ENCODE peak calls at places on chromosomes 3 and 15, in eight cellular contexts. M is left ventricle myocardium inferior, V is hepatocyte, J is GM23338, Y is kidney epithelial cell, C is stomach, N is fibroblast of lung, Z is spleen. L is an unnamed sample.

GRCh38 chr3:104554409-104554808 is 812.3 kb upstream of the ALCAM start:
- DNase-seq in J (no peak), Z (no peak), C (no peak), Y (no peak), M (no peak), N (no peak), V (no peak), L (no peak)

GRCh38 chr3:11717768-11718581 is 74.3 kb upstream of the VGLL4 start:
- DNase-seq in N (peak; percentile 59), Y (no peak), V (peak; percentile 35), C (no peak), Z (no peak), J (no peak), M (no peak), L (peak; percentile 56)

GRCh38 chr3:908839-909238 is 184.0 kb upstream of the CNTN6 start:
- DNase-seq in Y (no peak), J (peak; percentile 62), N (no peak), M (no peak), C (no peak), V (peak; percentile 17), Z (no peak), L (no peak)

GRCh38 chr15:33278816-33279612 is 31.8 kb upstream of the RYR3 start:
- DNase-seq in M (no peak), Z (no peak), V (peak; percentile 75), C (no peak), N (peak; percentile 90), J (peak; percentile 40), Y (peak; percentile 89), L (peak; percentile 97)

GRCh38 chr15:70114226-70114625 is 16.5 kb upstream of the TLE3 start:
- DNase-seq in J (no peak), Y (no peak), N (peak; percentile 66), M (no peak), Z (no peak), V (no peak), C (no peak), L (no peak)

GRCh38 chr15:39786444-39787056 is 3.9 kb upstream of the FSIP1 start:
- DNase-seq in C (no peak), Y (no peak), Z (no peak), V (peak; percentile 62), N (peak; percentile 50), M (no peak), J (peak; percentile 93), L (peak; percentile 58)

GRCh38 chr3:129596194-129597086 is 10.0 kb downstream of the PLXND1 start:
- DNase-seq in V (peak; percentile 78), J (peak; percentile 53), C (no peak), M (peak; percentile 92), Y (peak; percentile 61), N (peak; percentile 96), Z (peak; percentile 88), L (no peak)

GRCh38 chr15:65940618-65940909 is 71.3 kb downstream of the RAB11A start:
- DNase-seq in Z (no peak), M (no peak), Y (peak; percentile 29), C (no peak), J (no peak), V (no peak), N (peak; percentile 62), L (peak; percentile 71)

GRCh38 chr3:55160241-55160877 is 232.5 kb upstream of the LRTM1 start:
- DNase-seq in Y (peak; percentile 98), J (no peak), M (peak; percentile 23), N (peak; percentile 100), C (peak; percentile 27), V (peak; percentile 55), Z (no peak), L (no peak)

GRCh38 chr3:55246016-55246415 is 241.1 kb downstream of the WNT5A start:
- DNase-seq in J (no peak), N (no peak), Y (no peak), M (no peak), V (no peak), Z (no peak), C (no peak), L (no peak)

DNA sequence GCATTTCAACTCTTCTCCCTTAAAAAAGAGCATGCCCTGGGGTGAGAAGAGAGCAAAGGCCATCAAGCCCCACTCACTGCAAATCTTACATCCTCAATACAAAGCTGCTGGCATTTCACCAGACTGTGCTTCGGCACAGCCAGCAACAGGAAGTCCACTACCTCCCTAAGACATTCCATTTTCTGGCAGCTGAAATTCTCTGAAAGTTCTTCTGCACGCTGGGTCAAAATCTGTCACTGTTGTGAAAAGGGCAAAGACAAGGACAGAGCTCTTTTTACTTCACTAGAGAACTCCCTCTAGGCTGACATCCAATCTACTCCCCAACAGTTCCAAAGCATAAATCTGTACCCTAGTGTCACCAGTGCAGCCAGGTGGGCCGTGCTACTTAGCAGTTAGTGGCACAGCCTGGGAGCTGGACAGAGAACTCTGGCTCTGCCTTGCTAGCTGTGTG is 6.3 kb downstream of the MTMR10 start:
- DNase-seq in M (no peak), N (peak; percentile 43), C (no peak), Y (no peak), J (no peak), V (no peak), Z (no peak), L (peak; percentile 8)
- H3K4me3 ChIP-seq in M (peak overlapping the region; percentile 24), N (no peak overlapping the region), C (no peak overlapping the region), Y (no peak overlapping the region), J (no peak overlapping the region), V (no peak overlapping the region), Z (peak overlapping the region; percentile 36), L (no peak overlapping the region)

GRCh38 chr3:179347383-179348194 is at the start of gene MFN1:
- DNase-seq in J (peak; percentile 98), N (peak; percentile 95), Z (peak; percentile 97), V (peak; percentile 96), Y (peak; percentile 87), C (peak; percentile 95), M (peak; percentile 94), L (peak; percentile 92)
- TF ChIP-seq CTCF in J (no peak), N (no peak), Z (no peak), V (no peak), Y (no peak), C (no peak), M (no peak), L (no peak)

GRCh38 chr3:123289336-123290106 is 87.8 kb downstream of the SEC22A start:
- DNase-seq in N (no peak), M (no peak), Z (no peak), Y (no peak), C (peak; percentile 16), J (no peak), V (no peak), L (no peak)

GRCh38 chr3:123291404-123291803 is 89.7 kb downstream of the SEC22A start:
- DNase-seq in M (no peak), Y (no peak), C (no peak), V (no peak), Z (no peak), J (no peak), N (no peak), L (no peak)

GRCh38 chr3:123290962-123291361 is 89.2 kb downstream of the SEC22A start:
- DNase-seq in Z (peak; percentile 56), V (no peak), C (peak; percentile 22), Y (no peak), M (no peak), N (no peak), J (no peak), L (no peak)

GRCh38 chr3:123292321-123293310 is 90.9 kb downstream of the SEC22A start:
- DNase-seq in Z (peak; percentile 61), N (no peak), J (no peak), Y (no peak), V (no peak), C (peak; percentile 10), M (no peak), L (no peak)

DNA sequence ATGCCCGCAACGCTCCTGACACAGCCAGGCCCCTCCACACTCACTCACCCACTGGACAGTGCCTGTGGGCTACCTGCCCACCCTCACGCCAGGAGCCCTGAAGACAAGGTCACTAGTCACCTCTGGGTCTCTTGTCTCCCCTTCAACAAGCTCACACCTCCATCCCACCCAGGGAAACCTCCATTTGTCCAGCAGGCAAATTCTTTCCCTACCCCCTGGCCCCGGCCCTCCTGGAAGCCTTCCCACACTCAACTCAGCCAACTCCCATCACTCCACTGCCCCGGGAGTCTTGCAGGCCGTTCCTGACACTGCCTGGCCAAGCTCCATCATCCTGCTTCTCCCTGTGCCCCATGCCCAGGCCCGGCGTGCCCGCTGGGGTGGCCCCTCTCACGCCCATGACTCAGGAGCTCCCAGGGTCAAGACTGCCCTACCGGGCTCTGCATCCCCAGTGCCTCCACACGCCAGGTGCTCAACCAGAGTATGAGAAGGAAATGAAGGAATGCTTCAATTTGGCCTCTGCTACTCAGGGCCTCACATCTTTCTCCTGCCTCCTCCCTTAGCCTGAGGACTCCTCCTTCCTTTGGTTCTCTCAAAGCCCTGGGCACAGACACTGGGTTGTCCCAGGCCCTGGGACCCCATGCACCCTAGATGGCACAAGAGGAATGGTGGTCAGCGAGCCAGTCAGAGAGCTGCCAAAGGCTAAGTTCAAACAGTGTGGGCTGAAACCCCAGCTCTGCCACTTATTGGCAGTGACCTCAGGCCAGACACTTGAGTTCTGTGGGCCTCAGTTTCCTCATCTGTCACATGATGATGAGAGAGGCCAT is 88.6 kb downstream of the SEC22A start:
- DNase-seq in Z (peak; percentile 47), C (peak; percentile 13), M (no peak), V (no peak), J (no peak), N (no peak), Y (no peak), L (no peak)
- H3K36me3 ChIP-seq in Z (no peaks in the 10 kb centered on the region), C (peaks cover 81% of the 10 kb centered on the region), M (peaks cover 79% of the 10 kb centered on the region), V (no peaks in the 10 kb centered on the region), J (no peaks in the 10 kb centered on the region), N (no peaks in the 10 kb centered on the region), Y (no peaks in the 10 kb centered on the region), L (no peaks in the 10 kb centered on the region)

GRCh38 chr15:63596666-63597032 is 538 bp upstream of the FBXL22 start:
- DNase-seq in V (peak; percentile 34), J (no peak), N (peak; percentile 46), Z (no peak), C (no peak), M (no peak), Y (no peak), L (no peak)

GRCh38 chr15:63595688-63596087 is 1.5 kb upstream of the FBXL22 start:
- DNase-seq in N (no peak), V (no peak), Z (no peak), Y (no peak), C (no peak), M (no peak), J (no peak), L (no peak)

GRCh38 chr15:63598467-63599400 is 1.5 kb downstream of the FBXL22 start:
- DNase-seq in J (no peak), N (peak; percentile 32), V (peak; percentile 58), M (no peak), Y (no peak), Z (no peak), C (peak; percentile 70), L (no peak)

GRCh38 chr15:63597821-63598220 is 634 bp downstream of the FBXL22 start:
- DNase-seq in J (no peak), Z (no peak), V (no peak), M (no peak), C (no peak), N (no peak), Y (no peak), L (no peak)

DNA sequence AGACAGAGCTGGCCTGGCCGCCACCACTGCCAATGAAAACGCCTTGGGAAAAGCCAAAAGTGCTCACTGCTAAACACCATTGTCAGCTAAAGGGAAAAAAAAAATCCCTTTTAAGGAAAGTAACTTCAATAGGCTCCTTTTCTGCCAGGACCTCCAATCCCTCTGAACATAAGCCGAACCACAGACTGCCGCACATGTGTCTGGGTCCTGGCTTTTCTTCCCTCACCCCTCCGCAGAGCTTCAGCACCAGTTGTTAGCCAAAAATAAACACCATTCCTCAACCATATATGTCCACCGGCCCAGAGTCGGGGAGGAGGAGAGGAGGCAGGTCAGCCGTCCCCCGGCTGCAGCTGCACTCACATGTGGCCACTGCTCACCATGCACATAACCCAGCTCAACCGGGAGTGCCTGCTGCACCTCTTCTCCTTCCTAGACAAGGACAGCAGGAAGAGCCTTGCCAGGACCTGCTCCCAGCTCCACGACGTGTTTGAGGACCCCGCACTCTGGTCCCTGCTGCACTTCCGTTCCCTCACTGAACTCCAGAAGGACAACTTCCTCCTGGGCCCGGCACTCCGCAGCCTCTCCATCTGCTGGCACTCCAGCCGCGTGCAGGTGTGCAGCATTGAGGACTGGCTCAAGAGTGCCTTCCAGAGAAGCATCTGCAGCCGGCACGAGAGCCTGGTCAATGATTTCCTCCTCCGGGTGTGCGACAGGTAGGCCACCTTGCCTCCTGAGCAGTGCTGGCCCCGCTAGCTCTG is at the start of gene FBXL22:
- DNase-seq in Z (no peak), C (no peak), N (peak; percentile 80), M (peak; percentile 52), Y (no peak), V (peak; percentile 26), J (peak; percentile 24), L (no peak)
- H3K4me3 ChIP-seq in Z (no peak within 1 kb of the TSS), C (peak within 1 kb of the TSS; percentile 69), N (no peak within 1 kb of the TSS), M (peak within 1 kb of the TSS; percentile 81), Y (no peak within 1 kb of the TSS), V (no peak within 1 kb of the TSS), J (no peak within 1 kb of the TSS), L (no peak within 1 kb of the TSS)